ENCODE peak calls at places on chromosome 9, in nine cellular contexts. T, A, N, Q, V, I, R, E and B are unnamed samples.

GRCh38 chr9:19894975-19895374 is 106.1 kb upstream of the SLC24A2 start:
- DNase-seq in T (no peak), A (no peak), N (no peak), Q (no peak), V (no peak), I (no peak), R (peak; percentile 76), E (no peak), B (no peak)

GRCh38 chr9:116501871-116502270 is 185.2 kb upstream of the TRIM32 start:
- DNase-seq in T (no peak), A (no peak), N (peak; percentile 55), Q (peak; percentile 59), V (no peak), I (no peak), R (no peak), E (peak; percentile 89), B (no peak)

GRCh38 chr9:126724226-126724625 is 80.6 kb upstream of the ZBTB43 start:
- DNase-seq in T (no peak), A (no peak), N (no peak), Q (no peak), V (no peak), I (no peak), R (no peak), E (no peak), B (no peak)

GRCh38 chr9:107309271-107309670 is 26.2 kb downstream of the RAD23B start:
- DNase-seq in T (no peak), A (no peak), N (no peak), Q (no peak), V (no peak), I (no peak), R (no peak), E (no peak), B (no peak)

GRCh38 chr9:117887941-117888340 is 183.7 kb downstream of the TLR4 start:
- DNase-seq in T (no peak), A (no peak), N (no peak), Q (no peak), V (no peak), I (no peak), R (no peak), E (no peak), B (no peak)

GRCh38 chr9:33452828-33453271 is 5.5 kb upstream of the AQP3 start:
- DNase-seq in T (peak; percentile 80), A (no peak), N (peak; percentile 94), Q (peak; percentile 79), V (no peak), I (no peak), R (peak; percentile 81), E (peak; percentile 96), B (peak; percentile 87)

GRCh38 chr9:107856633-107857032 is 367.1 kb upstream of the KLF4 start:
- DNase-seq in T (no peak), A (no peak), N (peak; percentile 13), Q (no peak), V (no peak), I (no peak), R (no peak), E (no peak), B (no peak)

GRCh38 chr9:34124103-34124502 is 2.4 kb downstream of the DCAF12 start:
- DNase-seq in T (no peak), A (no peak), N (no peak), Q (no peak), V (no peak), I (no peak), R (no peak), E (peak; percentile 6), B (no peak)

GRCh38 chr9:96553070-96553469 is 66.6 kb downstream of the CDC14B start:
- DNase-seq in T (no peak), A (no peak), N (no peak), Q (peak; percentile 73), V (no peak), I (no peak), R (peak; percentile 78), E (peak; percentile 22), B (no peak)

GRCh38 chr9:2872941-2873323 is 29.0 kb upstream of the PUM3 start:
- DNase-seq in T (no peak), A (no peak), N (no peak), Q (no peak), V (no peak), I (no peak), R (no peak), E (no peak), B (no peak)

GRCh38 chr9:136050266-136050705 is 44.8 kb downstream of the NACC2 start:
- DNase-seq in T (no peak), A (no peak), N (no peak), Q (no peak), V (no peak), I (no peak), R (no peak), E (no peak), B (peak; percentile 48)

GRCh38 chr9:113463418-113464285 is at the start of gene RGS3:
- DNase-seq in T (no peak), A (no peak), N (peak; percentile 64), Q (no peak), V (peak; percentile 23), I (peak; percentile 84), R (no peak), E (peak; percentile 49), B (peak; percentile 94)